ENCODE peak calls at places on chromosomes 2 and 18, in nine cellular contexts. V, U, D, Y, T, G, N, C and K are unnamed samples.

GRCh38 chr2:128306931-128307460 is 11.7 kb downstream of the HS6ST1 start:
- DNase-seq in C (peak; percentile 4), Y (peak; percentile 64), T (no peak), V (no peak), D (no peak), N (no peak), U (no peak), G (no peak), K (no peak)

GRCh38 chr2:143026411-143027054 is 102.7 kb upstream of the ARHGAP15 start:
- DNase-seq in U (no peak), V (no peak), D (peak; percentile 59), C (no peak), T (no peak), Y (peak; percentile 56), G (no peak), N (no peak), K (no peak)

GRCh38 chr18:80259610-80260009 is 12.3 kb upstream of the PARD6G start:
- DNase-seq in U (no peak), Y (no peak), G (no peak), N (no peak), V (no peak), D (no peak), T (no peak), C (no peak), K (no peak)

GRCh38 chr18:77765468-77765867 is 515.8 kb downstream of the GALR1 start:
- DNase-seq in C (no peak), G (no peak), V (peak; percentile 0), N (no peak), D (peak; percentile 56), U (no peak), Y (no peak), T (peak; percentile 19), K (peak; percentile 57)

GRCh38 chr2:29012211-29012681 is 31.1 kb downstream of the TOGARAM2 start:
- DNase-seq in Y (no peak), T (no peak), V (no peak), G (no peak), N (peak; percentile 31), U (no peak), D (no peak), C (no peak), K (no peak)

GRCh38 chr2:73233154-73233931 is at the start of gene PRADC1:
- DNase-seq in T (peak; percentile 99), D (peak; percentile 100), U (peak; percentile 92), Y (peak; percentile 99), C (peak; percentile 100), V (peak; percentile 100), G (peak; percentile 100), N (peak; percentile 99), K (peak; percentile 100)

GRCh38 chr2:70046534-70046933 is 40.7 kb upstream of the PCBP1 start:
- DNase-seq in G (no peak), Y (no peak), U (no peak), N (no peak), C (no peak), D (no peak), V (no peak), T (no peak), K (no peak)

GRCh38 chr2:237072067-237072931 is 13.4 kb upstream of the COPS8 start:
- DNase-seq in T (peak; percentile 57), V (peak; percentile 43), G (peak; percentile 61), C (peak; percentile 40), D (peak; percentile 70), U (no peak), N (peak; percentile 77), Y (peak; percentile 83), K (peak; percentile 82)

GRCh38 chr2:201517094-201517493 is 65.6 kb downstream of the STRADB start:
- DNase-seq in U (no peak), D (peak; percentile 65), C (no peak), Y (no peak), T (no peak), V (peak; percentile 77), N (no peak), G (peak; percentile 56), K (no peak)
- H3K9ac ChIP-seq in U (no peak overlapping the region), D (no peak overlapping the region), C (no peak overlapping the region), Y (no peak overlapping the region), T (no peak overlapping the region), V (no peak overlapping the region), N (no peak overlapping the region), G (no peak overlapping the region), K (no peak overlapping the region)

GRCh38 chr2:85750509-85751299 is 3.1 kb upstream of the ATOH8 start:
- DNase-seq in V (peak; percentile 52), G (peak; percentile 58), Y (no peak), C (peak; percentile 58), D (peak; percentile 77), N (peak; percentile 79), U (no peak), T (peak; percentile 71), K (peak; percentile 85)
- H3K9ac ChIP-seq in V (no peak overlapping the region), G (no peak overlapping the region), Y (no peak overlapping the region), C (no peak overlapping the region), D (no peak overlapping the region), N (no peak overlapping the region), U (no peak overlapping the region), T (no peak overlapping the region), K (no peak overlapping the region)

DNA sequence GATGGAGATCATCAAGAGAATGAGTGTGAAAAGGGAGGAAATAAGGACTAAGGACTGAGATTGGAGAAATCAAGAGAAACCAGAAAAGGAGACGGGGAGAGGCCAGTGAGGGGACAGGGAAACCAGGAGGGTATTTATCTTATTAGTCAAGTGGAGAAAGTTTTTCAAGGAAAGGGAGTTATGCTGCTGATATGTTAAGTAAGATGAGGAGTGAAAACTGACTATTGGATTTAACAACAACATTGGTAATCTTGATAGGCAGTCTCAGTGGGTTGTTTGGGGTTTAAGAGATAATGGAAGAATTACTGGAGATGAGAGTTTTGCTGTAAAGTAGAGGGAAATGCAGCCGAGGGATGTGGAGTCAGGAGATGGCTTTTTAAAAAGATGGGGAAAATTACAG is 30.6 kb downstream of the PIKFYVE start:
- DNase-seq in Y (no peak), D (peak; percentile 60), U (no peak), T (no peak), V (no peak), C (no peak), N (no peak), G (no peak), K (no peak)
- H3K9ac ChIP-seq in Y (no peak overlapping the region), D (no peak overlapping the region), U (no peak overlapping the region), T (no peak overlapping the region), V (no peak overlapping the region), C (no peak overlapping the region), N (no peak overlapping the region), G (no peak overlapping the region), K (no peak overlapping the region)

DNA sequence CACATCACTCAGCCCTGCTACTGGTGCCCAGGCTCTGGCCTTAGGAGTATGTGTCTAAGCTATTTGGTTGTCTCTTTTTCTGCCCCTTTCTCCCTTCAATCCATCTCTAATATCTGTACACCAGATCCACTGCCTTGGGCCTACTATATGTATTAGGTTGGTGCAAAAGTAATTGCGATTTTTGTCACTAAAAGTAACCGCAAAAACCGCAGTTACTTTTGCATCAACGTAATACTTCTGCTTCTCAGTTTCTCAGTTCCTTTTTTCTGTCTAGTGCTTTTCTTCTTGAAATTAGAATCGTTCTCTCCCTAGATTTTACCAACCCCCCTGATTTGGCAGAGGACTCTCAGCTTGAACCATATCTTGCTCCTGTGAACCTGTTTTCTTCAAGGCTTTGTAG is 362.6 kb upstream of the TNP1 start:
- DNase-seq in Y (no peak), N (no peak), T (no peak), D (no peak), V (no peak), U (no peak), G (peak; percentile 36), C (peak; percentile 83), K (peak; percentile 93)
- H3K9ac ChIP-seq in Y (no peak overlapping the region), N (no peak overlapping the region), T (no peak overlapping the region), D (no peak overlapping the region), V (no peak overlapping the region), U (no peak overlapping the region), G (peak overlapping the region; percentile 58), C (no peak overlapping the region), K (no peak overlapping the region)

GRCh38 chr2:197209742-197210408 is 100.7 kb downstream of the ANKRD44 start:
- DNase-seq in U (no peak), Y (no peak), V (peak; percentile 88), G (no peak), T (peak; percentile 11), C (peak; percentile 77), D (peak; percentile 29), N (no peak), K (peak; percentile 61)

GRCh38 chr2:197210450-197210849 is 100.1 kb downstream of the ANKRD44 start:
- DNase-seq in N (no peak), T (peak; percentile 28), Y (no peak), D (peak; percentile 31), G (no peak), U (no peak), V (no peak), C (no peak), K (no peak)

GRCh38 chr2:197208029-197208428 is 102.6 kb downstream of the ANKRD44 start:
- DNase-seq in D (no peak), G (no peak), T (no peak), N (no peak), U (no peak), V (no peak), Y (no peak), C (no peak), K (no peak)

GRCh38 chr2:197208841-197209240 is 101.7 kb downstream of the ANKRD44 start:
- DNase-seq in D (no peak), T (no peak), U (no peak), C (no peak), G (no peak), Y (no peak), V (peak; percentile 51), N (no peak), K (no peak)

DNA sequence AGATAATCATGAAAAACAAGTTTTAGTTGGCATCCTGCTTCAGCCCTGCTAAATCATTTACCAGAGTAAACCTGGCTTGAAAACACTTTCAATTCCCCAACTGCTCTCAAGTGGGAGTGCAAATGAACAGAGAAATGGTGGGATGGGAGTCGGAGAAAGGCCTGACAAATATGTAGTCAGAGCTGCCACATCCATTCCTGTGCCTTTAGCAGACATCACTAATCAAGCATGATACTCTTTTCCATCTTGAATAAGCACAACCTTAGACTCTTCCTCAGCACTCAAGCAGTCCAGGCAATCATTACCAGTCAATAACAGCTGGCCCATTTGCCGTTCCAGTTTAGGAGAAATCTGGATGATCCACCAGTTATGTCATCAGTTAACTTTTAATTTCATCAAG is 101.3 kb downstream of the ANKRD44 start:
- DNase-seq in C (no peak), Y (no peak), U (no peak), G (no peak), V (peak; percentile 24), T (no peak), N (no peak), D (peak; percentile 4), K (no peak)
- H3K9ac ChIP-seq in C (peak overlapping the region; percentile 34), Y (no peak overlapping the region), U (no peak overlapping the region), G (no peak overlapping the region), V (no peak overlapping the region), T (no peak overlapping the region), N (no peak overlapping the region), D (no peak overlapping the region), K (no peak overlapping the region)

DNA sequence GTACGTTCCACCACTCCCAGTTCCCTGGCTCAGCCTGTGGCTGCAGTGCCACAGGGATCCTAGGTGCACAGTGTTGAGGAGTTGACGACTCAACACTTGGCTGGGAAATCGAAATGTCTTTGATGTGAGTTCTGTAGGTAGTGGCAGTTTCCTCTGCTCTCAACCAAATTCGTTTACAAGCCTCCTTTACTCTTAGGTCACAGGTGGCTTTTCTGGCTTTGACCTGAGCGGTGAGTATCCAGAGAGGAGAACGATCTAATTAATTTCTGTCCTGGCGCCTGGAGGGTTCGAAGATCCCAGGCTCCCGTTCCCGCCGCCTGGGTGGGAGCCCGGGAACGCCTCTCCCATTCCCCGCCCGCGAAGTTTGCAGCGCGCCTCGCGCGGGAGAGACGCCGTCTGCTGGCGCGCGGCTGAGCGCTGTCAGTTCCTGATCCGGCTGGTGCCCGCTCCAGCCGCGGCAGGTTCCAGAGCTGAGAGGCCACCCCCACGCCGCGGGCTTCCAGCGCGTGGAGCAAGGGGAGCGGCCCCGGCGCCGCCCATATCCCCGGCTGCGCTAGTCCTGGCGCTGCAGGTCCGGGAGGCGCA is at the start of gene LAMA3:
- DNase-seq in V (peak; percentile 36), G (peak; percentile 11), U (no peak), T (no peak), D (peak; percentile 37), N (peak; percentile 66), Y (peak; percentile 80), C (peak; percentile 24), K (no peak)
- H3K9ac ChIP-seq in V (no peak within 1 kb of the TSS), G (no peak within 1 kb of the TSS), U (peak within 1 kb of the TSS; percentile 26), T (no peak within 1 kb of the TSS), D (peak within 1 kb of the TSS; percentile 54), N (peak within 1 kb of the TSS; percentile 26), Y (no peak within 1 kb of the TSS), C (peak within 1 kb of the TSS; percentile 12), K (no peak within 1 kb of the TSS)